ENCODE peak calls at places on chromosomes 5 and 9, in seven cellular contexts. D, E, W, F, X, L and P are unnamed samples.

GRCh38 chr5:83362526-83362925 is 109.0 kb upstream of the VCAN start:
- DNase-seq in L (no peak), X (no peak), F (no peak), W (no peak), D (no peak), E (no peak), P (no peak)

GRCh38 chr9:112556497-112557085 is 70.0 kb downstream of the KIAA1958 start:
- DNase-seq in E (no peak), D (no peak), W (no peak), F (no peak), L (no peak), X (no peak), P (no peak)

GRCh38 chr9:37107701-37108100 is 12.7 kb upstream of the ZCCHC7 start:
- DNase-seq in F (no peak), L (no peak), X (no peak), W (no peak), E (no peak), D (no peak), P (no peak)

GRCh38 chr5:171975262-171975876 is 31.1 kb downstream of the FBXW11 start:
- DNase-seq in L (no peak), X (peak; percentile 41), D (peak; percentile 50), E (no peak), F (no peak), W (no peak), P (no peak)

GRCh38 chr5:150497274-150497988 is 10.5 kb upstream of the NDST1 start:
- DNase-seq in L (peak; percentile 48), D (no peak), X (peak; percentile 82), E (peak; percentile 55), W (no peak), F (peak; percentile 94), P (no peak)

GRCh38 chr5:90533794-90534193 is 4.4 kb upstream of the LYSMD3 start:
- DNase-seq in W (no peak), D (no peak), X (no peak), E (no peak), L (no peak), F (no peak), P (no peak)

GRCh38 chr9:133686642-133687575 is 50.7 kb downstream of the DBH start:
- DNase-seq in D (no peak), X (no peak), L (no peak), W (no peak), E (peak; percentile 48), F (peak; percentile 46), P (no peak)

GRCh38 chr5:118956727-118957126 is 31.6 kb downstream of the DTWD2 start:
- DNase-seq in E (no peak), F (no peak), W (no peak), X (peak; percentile 51), D (no peak), L (peak; percentile 34), P (no peak)

GRCh38 chr9:8832956-8833355 is 1033.4 kb upstream of the DMAC1 start:
- DNase-seq in W (no peak), F (no peak), X (no peak), E (no peak), L (no peak), D (no peak), P (no peak)

GRCh38 chr5:89499787-89500186 is 616.8 kb upstream of the MEF2C start:
- DNase-seq in E (no peak), D (no peak), F (no peak), L (no peak), W (no peak), X (no peak), P (no peak)

GRCh38 chr9:127336086-127336485 is 60.9 kb upstream of the SLC2A8 start:
- DNase-seq in L (no peak), D (no peak), F (no peak), E (no peak), W (no peak), X (no peak), P (no peak)

GRCh38 chr5:143964919-143965318 is 153.0 kb downstream of the HMHB1 start:
- DNase-seq in D (no peak), X (no peak), E (no peak), L (no peak), W (no peak), F (no peak), P (no peak)

GRCh38 chr5:149747833-149748366 is 17.8 kb downstream of the PPARGC1B start:
- DNase-seq in E (no peak), X (no peak), L (no peak), F (no peak), D (no peak), W (no peak), P (peak; percentile 28)

GRCh38 chr9:98330831-98331230 is 75.4 kb upstream of the TBC1D2 start:
- DNase-seq in F (no peak), E (no peak), X (no peak), D (no peak), W (no peak), L (no peak), P (no peak)

GRCh38 chr5:164504141-164504772 is 998.8 kb downstream of the MAT2B start:
- DNase-seq in F (no peak), W (peak; percentile 63), X (peak; percentile 44), D (peak; percentile 35), E (peak; percentile 38), L (peak; percentile 21), P (peak; percentile 15)

GRCh38 chr9:98995059-98995665 is 51.5 kb downstream of the COL15A1 start:
- DNase-seq in L (no peak), W (no peak), D (peak; percentile 17), X (no peak), E (peak; percentile 61), F (peak; percentile 89), P (peak; percentile 29)

GRCh38 chr9:113221003-113221799 is at the start of the genes FKBP15 and SLC31A1:
- DNase-seq in F (peak; percentile 99), D (peak; percentile 99), E (peak; percentile 97), L (peak; percentile 96), W (peak; percentile 99), X (peak; percentile 99), P (peak; percentile 98)

GRCh38 chr5:168390491-168390890 is 95.8 kb upstream of the RARS1 start:
- DNase-seq in L (no peak), E (no peak), W (no peak), X (no peak), F (no peak), D (no peak), P (no peak)

GRCh38 chr5:8184455-8185063 is 315.6 kb downstream of the MTRR start:
- DNase-seq in F (peak; percentile 78), W (peak; percentile 70), X (peak; percentile 36), D (peak; percentile 78), L (peak; percentile 51), E (no peak), P (peak; percentile 38)

DNA sequence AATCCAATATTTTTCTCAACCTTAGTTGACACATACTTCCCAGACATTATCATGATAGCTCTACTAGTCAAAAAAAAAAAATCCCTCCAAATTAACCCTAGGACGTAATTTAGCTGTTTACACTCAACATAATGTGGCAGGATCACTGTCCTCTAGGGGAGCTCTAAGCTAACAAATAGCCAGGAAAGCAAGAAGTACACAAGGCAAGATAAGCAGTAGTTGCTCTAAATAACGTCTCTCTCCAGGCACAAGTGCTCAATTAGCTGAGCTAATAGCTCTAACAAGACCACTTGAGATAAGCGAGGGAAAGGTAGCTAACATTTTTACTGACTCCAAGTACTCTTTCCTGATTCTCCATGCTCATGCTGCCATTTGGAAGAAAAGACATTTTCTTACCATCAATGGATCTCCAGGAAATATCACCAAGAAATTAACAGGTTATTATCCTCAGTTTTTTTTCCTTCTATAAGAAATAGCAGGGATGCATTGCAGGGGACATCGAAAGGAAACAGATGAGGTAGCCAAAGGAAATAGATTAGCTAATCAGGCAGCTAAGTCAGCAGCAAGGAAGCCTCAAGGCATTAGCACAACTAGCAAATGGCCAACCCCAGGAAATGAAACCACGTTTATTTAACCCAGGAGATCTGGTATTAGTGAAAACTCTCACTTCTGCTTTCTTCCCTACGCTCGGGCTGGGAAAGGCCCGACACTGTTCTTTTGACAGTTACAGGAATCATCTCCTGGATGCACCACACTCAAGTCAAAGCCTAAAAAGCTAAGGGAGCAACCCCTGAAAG is 614.1 kb downstream of the PTPRD start:
- DNase-seq in L (peak; percentile 26), D (no peak), E (no peak), F (no peak), W (peak; percentile 59), X (peak; percentile 54), P (no peak)
- H3K4me1 ChIP-seq in L (peaks cover 2% of the 10 kb centered on the region), D (peaks cover 2% of the 10 kb centered on the region), E (no peaks in the 10 kb centered on the region), F (no peaks in the 10 kb centered on the region), W (peaks cover 19% of the 10 kb centered on the region), X (no peaks in the 10 kb centered on the region), P (no peaks in the 10 kb centered on the region)

GRCh38 chr9:61674465-61674864 is 484.6 kb downstream of the SPATA31A7 start:
- DNase-seq in X (no peak), W (no peak), E (no peak), D (no peak), F (peak; percentile 67), L (no peak), P (no peak)
- H3K9me3 ChIP-seq in X (no peaks in the 10 kb centered on the region), W (peaks cover 10% of the 10 kb centered on the region), E (peaks cover 30% of the 10 kb centered on the region), D (peaks cover 60% of the 10 kb centered on the region), F (peaks cover 2% of the 10 kb centered on the region), L (no peaks in the 10 kb centered on the region), P (no peaks in the 10 kb centered on the region)

GRCh38 chr9:21558079-21558478 is 76.0 kb upstream of the IFNE start:
- DNase-seq in W (no peak), D (no peak), X (no peak), F (no peak), L (no peak), E (no peak), P (no peak)

GRCh38 chr9:21559402-21560280 is 77.5 kb upstream of the IFNE start:
- DNase-seq in W (peak; percentile 87), L (peak; percentile 56), D (peak; percentile 77), E (no peak), X (no peak), F (peak; percentile 71), P (peak; percentile 23)

GRCh38 chr9:21561502-21561901 is 79.4 kb upstream of the IFNE start:
- DNase-seq in X (no peak), L (no peak), W (no peak), D (no peak), F (no peak), E (no peak), P (no peak)

GRCh38 chr9:21558627-21559401 is 76.7 kb upstream of the IFNE start:
- DNase-seq in X (no peak), D (no peak), E (no peak), L (no peak), F (no peak), W (peak; percentile 46), P (no peak)

GRCh38 chr9:21560281-21560745 is 78.2 kb upstream of the IFNE start:
- DNase-seq in W (no peak), L (no peak), D (no peak), E (no peak), F (peak; percentile 35), X (no peak), P (no peak)
- H3K27me3 ChIP-seq in W (peaks cover 47% of the 10 kb centered on the region), L (peaks cover 44% of the 10 kb centered on the region), D (no peaks in the 10 kb centered on the region), E (peaks cover 4% of the 10 kb centered on the region), F (no peaks in the 10 kb centered on the region), X (peaks cover 88% of the 10 kb centered on the region), P (peaks cover 95% of the 10 kb centered on the region)

GRCh38 chr9:79384091-79384490 is 187.7 kb upstream of the TLE4 start:
- DNase-seq in E (no peak), L (no peak), W (no peak), X (no peak), D (no peak), F (no peak), P (no peak)

GRCh38 chr9:79382044-79382443 is 189.7 kb upstream of the TLE4 start:
- DNase-seq in W (peak; percentile 41), D (no peak), E (no peak), X (no peak), F (no peak), L (no peak), P (no peak)

GRCh38 chr9:79383096-79383495 is 188.7 kb upstream of the TLE4 start:
- DNase-seq in F (no peak), L (no peak), X (no peak), W (no peak), E (no peak), D (no peak), P (no peak)

GRCh38 chr9:79382468-79382867 is 189.3 kb upstream of the TLE4 start:
- DNase-seq in W (no peak), E (no peak), L (no peak), X (no peak), F (no peak), D (no peak), P (no peak)

GRCh38 chr9:79384506-79384905 is 187.3 kb upstream of the TLE4 start:
- DNase-seq in L (no peak), D (no peak), F (no peak), X (no peak), E (no peak), W (no peak), P (no peak)
- H3K4me1 ChIP-seq in L (no peaks in the 10 kb centered on the region), D (peaks cover 4% of the 10 kb centered on the region), F (peaks cover 3% of the 10 kb centered on the region), X (no peaks in the 10 kb centered on the region), E (no peaks in the 10 kb centered on the region), W (peaks cover 19% of the 10 kb centered on the region), P (no peaks in the 10 kb centered on the region)